ENCODE peak calls at places on chromosome 1, in seven cellular contexts. A is gastroesophageal sphincter; L is activated CD8-positive, alpha-beta T cell treated with anti-CD3 and anti-CD28 coated beads, Interleukin-2, amount 10 ng/mL, durations not matched to agents 7 days and 5 days; D is mucosa of descending colon; W is right cardiac atrium; M is Right ventricle myocardium inferior; E is naive B cell. F is an unnamed sample.

GRCh38 chr1:223341111-223341510 is 22.9 kb downstream of the SUSD4 start:
- ATAC-seq in D (no peak), E (no peak), L (no peak), A (peak; percentile 59), W (peak; percentile 58), M (peak; percentile 80), F (no peak)

GRCh38 chr1:91900538-91900937 is 14.6 kb upstream of the TGFBR3 start:
- ATAC-seq in D (no peak), W (peak; percentile 55), M (no peak), E (no peak), L (no peak), A (peak; percentile 78), F (no peak)

GRCh38 chr1:151131832-151132675 is 14.4 kb downstream of the SEMA6C start:
- ATAC-seq in D (peak; percentile 73), W (peak; percentile 63), M (peak; percentile 45), L (no peak), A (peak; percentile 45), E (no peak), F (no peak)

GRCh38 chr1:111032295-111032897 is 68.7 kb upstream of the LRIF1 start:
- ATAC-seq in L (no peak), M (no peak), E (no peak), D (peak; percentile 54), W (no peak), A (no peak), F (no peak)

GRCh38 chr1:201954263-201955008 is 867 bp upstream of the TIMM17A start:
- ATAC-seq in A (no peak), D (peak; percentile 2), E (no peak), W (no peak), M (no peak), L (peak; percentile 17), F (peak; percentile 11)

GRCh38 chr1:45573231-45573804 is 10.5 kb upstream of the NASP start:
- ATAC-seq in A (no peak), L (no peak), W (peak; percentile 22), E (no peak), M (no peak), D (no peak), F (no peak)

GRCh38 chr1:93991269-93991668 is 82.0 kb upstream of the GCLM start:
- ATAC-seq in W (no peak), M (no peak), A (no peak), E (no peak), D (no peak), L (no peak), F (no peak)

GRCh38 chr1:148354284-148354869 is 128.7 kb downstream of the PPIAL4G start:
- ATAC-seq in L (no peak), D (no peak), E (no peak), W (no peak), M (no peak), A (no peak), F (no peak)

GRCh38 chr1:40305451-40305850 is 11.6 kb downstream of the COL9A2 start:
- ATAC-seq in M (no peak), D (peak; percentile 48), E (no peak), A (no peak), L (no peak), W (no peak), F (no peak)

GRCh38 chr1:7669559-7670208 is 101.4 kb upstream of the VAMP3 start:
- ATAC-seq in L (peak; percentile 58), W (peak; percentile 56), D (peak; percentile 67), M (peak; percentile 57), E (peak; percentile 66), A (peak; percentile 48), F (peak; percentile 63)

GRCh38 chr1:80534606-80535360 is 1266.0 kb upstream of the ADGRL2 start:
- ATAC-seq in D (no peak), M (no peak), W (no peak), L (no peak), A (no peak), E (no peak), F (no peak)

GRCh38 chr1:63691672-63692425 is 82.0 kb upstream of the ROR1 start:
- ATAC-seq in M (peak; percentile 91), D (peak; percentile 92), A (peak; percentile 91), E (peak; percentile 59), W (peak; percentile 87), L (peak; percentile 73), F (no peak)

GRCh38 chr1:207259391-207259790 is 62.1 kb upstream of the CD55 start:
- ATAC-seq in W (peak; percentile 83), E (no peak), L (no peak), M (no peak), A (no peak), D (peak; percentile 83), F (no peak)

GRCh38 chr1:39727932-39728317 is 10.8 kb upstream of the PPIE start:
- ATAC-seq in L (no peak), A (no peak), D (no peak), M (no peak), W (no peak), E (peak; percentile 30), F (peak; percentile 59)